ENCODE peak calls at places on chromosomes 2 and 18, in seven cellular contexts. G is GM23248, M is epithelial cell of prostate, N is pancreas, E is fibroblast of lung, V is A549, Z is heart right ventricle. S is an unnamed sample.

GRCh38 chr2:219958941-219959340 is 331.5 kb downstream of the SLC4A3 start:
- DNase-seq in G (no peak), M (no peak), N (no peak), E (no peak), V (no peak), Z (no peak), S (no peak)

GRCh38 chr2:199851886-199852285 is 894 bp upstream of the FTCDNL1 start:
- DNase-seq in G (no peak), M (no peak), N (no peak), E (no peak), V (no peak), Z (no peak), S (no peak)

GRCh38 chr2:191155608-191156071 is 4.8 kb upstream of the STAT4 start:
- DNase-seq in G (peak; percentile 75), M (no peak), N (no peak), E (peak; percentile 56), V (peak; percentile 68), Z (no peak), S (no peak)

GRCh38 chr2:5692561-5693287 is 540 bp downstream of the SOX11 start:
- DNase-seq in G (peak; percentile 17), M (no peak), N (no peak), E (peak; percentile 72), V (peak; percentile 10), Z (peak; percentile 9), S (no peak)

GRCh38 chr2:10123281-10123680 is 742 bp downstream of the RRM2 start:
- DNase-seq in G (peak; percentile 32), M (no peak), N (no peak), E (no peak), V (no peak), Z (no peak), S (no peak)

GRCh38 chr2:162967826-162968225 is 129.3 kb upstream of the KCNH7 start:
- DNase-seq in G (no peak), M (no peak), N (no peak), E (no peak), V (no peak), Z (no peak), S (no peak)

GRCh38 chr2:53227535-53227934 is 540.1 kb upstream of the CHAC2 start:
- DNase-seq in G (no peak), M (no peak), N (no peak), E (no peak), V (no peak), Z (no peak), S (no peak)

GRCh38 chr2:130845507-130846085 is 8.9 kb downstream of the ARHGEF4 start:
- DNase-seq in G (no peak), M (no peak), N (peak; percentile 7), E (peak; percentile 26), V (no peak), Z (no peak), S (no peak)

GRCh38 chr2:172431428-172431827 is 4.0 kb downstream of the ITGA6 start:
- DNase-seq in G (no peak), M (no peak), N (peak; percentile 72), E (no peak), V (no peak), Z (peak; percentile 60), S (no peak)

GRCh38 chr18:63161032-63161727 is 158.4 kb downstream of the BCL2 start:
- DNase-seq in G (no peak), M (no peak), N (no peak), E (peak; percentile 1), V (no peak), Z (no peak), S (no peak)

GRCh38 chr2:104658149-104658839 is 195.6 kb upstream of the POU3F3 start:
- DNase-seq in G (peak; percentile 14), M (no peak), N (no peak), E (peak; percentile 30), V (no peak), Z (peak; percentile 64), S (peak; percentile 14)

GRCh38 chr2:158486970-158487325 is 30.2 kb downstream of the PKP4 start:
- DNase-seq in G (peak; percentile 69), M (no peak), N (no peak), E (peak; percentile 68), V (no peak), Z (no peak), S (no peak)

GRCh38 chr18:67783215-67783946 is 266.9 kb upstream of the DSEL start:
- DNase-seq in G (peak; percentile 95), M (peak; percentile 59), N (no peak), E (peak; percentile 94), V (peak; percentile 20), Z (no peak), S (no peak)

GRCh38 chr18:2240311-2240705 is 331.0 kb downstream of the METTL4 start:
- DNase-seq in G (peak; percentile 27), M (no peak), N (no peak), E (peak; percentile 53), V (no peak), Z (no peak), S (no peak)

GRCh38 chr18:38077219-38077618 is 511.6 kb upstream of the CELF4 start:
- DNase-seq in G (no peak), M (no peak), N (no peak), E (no peak), V (no peak), Z (no peak), S (no peak)

GRCh38 chr2:159639712-159640111 is 23.4 kb upstream of the BAZ2B start:
- DNase-seq in G (no peak), M (no peak), N (no peak), E (no peak), V (no peak), Z (no peak), S (no peak)

GRCh38 chr2:237262838-237263771 is 150.9 kb downstream of the COL6A3 start:
- DNase-seq in G (peak; percentile 88), M (peak; percentile 20), N (no peak), E (peak; percentile 78), V (no peak), Z (no peak), S (no peak)

GRCh38 chr2:153880926-153881325 is 9.2 kb downstream of the GALNT13 start:
- DNase-seq in G (no peak), M (no peak), N (no peak), E (no peak), V (no peak), Z (no peak), S (no peak)

GRCh38 chr2:54298511-54298910 is 42.5 kb upstream of the TSPYL6 start:
- DNase-seq in G (no peak), M (no peak), N (no peak), E (no peak), V (no peak), Z (no peak), S (no peak)

GRCh38 chr2:120466704-120467054 is 120.7 kb downstream of the INHBB start:
- DNase-seq in G (peak; percentile 31), M (no peak), N (no peak), E (no peak), V (no peak), Z (no peak), S (no peak)

GRCh38 chr2:120305296-120305695 is 40.6 kb upstream of the INHBB start:
- DNase-seq in G (no peak), M (no peak), N (no peak), E (no peak), V (peak; percentile 43), Z (no peak), S (no peak)

GRCh38 chr2:225737556-225737955 is 338.0 kb downstream of the NYAP2 start:
- DNase-seq in G (peak; percentile 46), M (peak; percentile 39), N (no peak), E (peak; percentile 78), V (no peak), Z (no peak), S (no peak)

GRCh38 chr18:21933931-21934765 is 193.6 kb downstream of the MIB1 start:
- DNase-seq in G (no peak), M (no peak), N (no peak), E (no peak), V (no peak), Z (no peak), S (no peak)

GRCh38 chr2:46460991-46461715 is 18.2 kb upstream of the TMEM247 start:
- DNase-seq in G (peak; percentile 64), M (no peak), N (peak; percentile 83), E (peak; percentile 36), V (peak; percentile 76), Z (peak; percentile 83), S (peak; percentile 72)

GRCh38 chr2:91442246-91442905 is 2750.9 kb downstream of the RPIA start:
- DNase-seq in G (peak; percentile 34), M (no peak), N (peak; percentile 27), E (no peak), V (no peak), Z (no peak), S (no peak)

GRCh38 chr2:102070058-102070642 is 72.4 kb upstream of the IL1R1 start:
- DNase-seq in G (peak; percentile 88), M (no peak), N (peak; percentile 82), E (peak; percentile 58), V (peak; percentile 93), Z (peak; percentile 93), S (peak; percentile 28)
- H3K27ac ChIP-seq in G (peak overlapping the region; percentile 87), M (no peak overlapping the region), N (peak overlapping the region; percentile 60), E (peak overlapping the region; percentile 88), V (peak overlapping the region; percentile 98), Z (peak overlapping the region; percentile 72), S (no peak overlapping the region)

DNA sequence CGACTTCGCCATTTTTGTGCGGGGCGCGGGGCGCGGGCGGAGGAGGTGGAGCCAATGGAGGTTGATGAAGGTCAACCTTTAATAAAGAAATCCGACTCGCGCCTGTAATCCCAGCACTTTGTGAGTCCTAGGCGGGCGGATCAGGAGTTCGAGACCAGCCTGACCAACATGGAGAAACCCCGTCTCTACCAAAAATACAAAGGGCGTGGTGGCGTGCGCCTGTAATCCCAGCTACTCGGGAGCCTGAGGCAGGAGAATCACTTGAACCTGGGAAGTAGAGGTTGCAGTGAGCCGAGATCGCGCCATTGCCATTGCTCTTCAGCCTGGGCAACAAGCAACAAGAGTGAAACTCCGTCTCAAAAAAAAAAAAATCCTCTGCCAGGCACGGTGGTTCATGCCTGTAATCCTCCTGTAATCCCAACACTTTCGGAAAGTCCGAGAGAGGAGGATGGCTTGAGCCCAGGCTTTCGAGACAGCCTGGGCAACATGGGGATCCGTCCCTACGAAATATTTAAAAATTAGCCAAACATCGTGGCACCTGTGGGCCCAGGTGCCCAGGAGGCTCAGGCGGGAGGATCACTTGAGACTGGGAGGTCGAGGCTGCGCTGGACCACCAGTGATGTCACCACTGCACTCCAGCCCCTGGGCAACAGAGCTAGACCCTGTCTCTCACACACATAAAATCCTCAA is 490 bp upstream of the PREB start:
- DNase-seq in G (no peak), M (no peak), N (no peak), E (no peak), V (no peak), Z (no peak), S (no peak)
- H3K27ac ChIP-seq in G (no peak overlapping the region), M (no peak overlapping the region), N (peak overlapping the region; percentile 73), E (no peak overlapping the region), V (peak overlapping the region; percentile 91), Z (peak overlapping the region; percentile 86), S (peak overlapping the region; percentile 71)

DNA sequence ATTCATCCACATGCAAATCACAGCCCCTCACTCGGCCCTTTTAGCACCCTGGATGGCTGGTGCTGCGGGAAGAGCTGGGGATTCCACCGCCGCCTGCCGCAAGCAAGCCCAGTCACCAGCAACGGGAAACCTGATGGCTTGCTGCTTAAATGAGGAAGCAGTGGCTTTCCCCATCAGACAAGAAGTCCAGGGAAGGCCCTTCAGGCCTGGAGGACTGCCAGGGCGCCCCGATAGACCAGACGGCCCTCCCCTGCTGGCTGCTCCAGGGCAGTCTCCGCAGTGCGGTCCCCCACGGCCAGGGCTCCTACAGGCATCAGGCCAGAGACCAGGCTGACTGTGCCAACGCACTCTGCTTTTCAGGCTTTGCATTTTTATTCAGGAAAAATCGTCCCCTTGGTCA is 439.1 kb downstream of the EIPR1 start:
- DNase-seq in G (no peak), M (no peak), N (no peak), E (no peak), V (no peak), Z (no peak), S (no peak)
- H3K27ac ChIP-seq in G (no peak overlapping the region), M (no peak overlapping the region), N (no peak overlapping the region), E (no peak overlapping the region), V (no peak overlapping the region), Z (no peak overlapping the region), S (no peak overlapping the region)

GRCh38 chr2:27250652-27251379 is 12.0 kb downstream of the SLC30A3 start:
- DNase-seq in G (no peak), M (no peak), N (no peak), E (no peak), V (no peak), Z (no peak), S (no peak)
- H3K27ac ChIP-seq in G (no peak overlapping the region), M (no peak overlapping the region), N (no peak overlapping the region), E (no peak overlapping the region), V (peak overlapping the region; percentile 62), Z (no peak overlapping the region), S (no peak overlapping the region)

S was measured in caudate nucleus.